ENCODE peak calls at places on chromosomes 11 and 22, in seven cellular contexts. K is IMR-90, N is neuronal stem cell, A is mesendoderm, Q is H1, C is mesenchymal stem cell, Z is trophoblast cell. O is an unnamed sample.

GRCh38 chr22:46104881-46105493 is 45.3 kb upstream of the PPARA start:
- DNase-seq in Z (no peak), N (no peak), Q (no peak), C (no peak), A (no peak), K (no peak), O (no peak)

GRCh38 chr11:129732926-129733325 is 82.7 kb upstream of the TMEM45B start:
- DNase-seq in A (no peak), Z (peak), Q (no peak), N (no peak), C (no peak), K (no peak), O (no peak)

GRCh38 chr11:17498475-17498874 is 21.8 kb upstream of the ABCC8 start:
- DNase-seq in Q (peak), C (peak), A (peak), Z (peak), K (no peak), N (no peak), O (peak)

GRCh38 chr11:6531267-6531752 is 34.2 kb downstream of the DNHD1 start:
- DNase-seq in C (peak), K (peak), N (peak), A (peak), Q (no peak), Z (peak), O (no peak)

GRCh38 chr11:17076517-17077239 is 789 bp downstream of the RPS13 start:
- DNase-seq in Q (no peak), A (peak), N (no peak), Z (peak), C (peak), K (peak), O (no peak)

GRCh38 chr22:50599816-50600454 is 658 bp upstream of the MAPK8IP2 start:
- DNase-seq in A (peak), K (no peak), N (peak), Q (peak), Z (peak), C (peak), O (peak)

GRCh38 chr11:134882671-134883318 is 470.8 kb upstream of the B3GAT1 start:
- DNase-seq in Q (peak), C (no peak), A (no peak), N (no peak), Z (no peak), K (no peak), O (no peak)

GRCh38 chr11:115199501-115199900 is 304.7 kb downstream of the CADM1 start:
- DNase-seq in N (no peak), C (peak), Z (no peak), Q (no peak), A (no peak), K (peak), O (no peak)

GRCh38 chr11:95570845-95571244 is 218.7 kb downstream of the FAM76B start:
- DNase-seq in N (no peak), Z (no peak), C (no peak), Q (no peak), K (no peak), A (no peak), O (no peak)
- H3K18ac ChIP-seq in N (no peak), Z (no peak), C (no peak), Q (no peak), K (no peak), A (no peak), O (no peak)

DNA sequence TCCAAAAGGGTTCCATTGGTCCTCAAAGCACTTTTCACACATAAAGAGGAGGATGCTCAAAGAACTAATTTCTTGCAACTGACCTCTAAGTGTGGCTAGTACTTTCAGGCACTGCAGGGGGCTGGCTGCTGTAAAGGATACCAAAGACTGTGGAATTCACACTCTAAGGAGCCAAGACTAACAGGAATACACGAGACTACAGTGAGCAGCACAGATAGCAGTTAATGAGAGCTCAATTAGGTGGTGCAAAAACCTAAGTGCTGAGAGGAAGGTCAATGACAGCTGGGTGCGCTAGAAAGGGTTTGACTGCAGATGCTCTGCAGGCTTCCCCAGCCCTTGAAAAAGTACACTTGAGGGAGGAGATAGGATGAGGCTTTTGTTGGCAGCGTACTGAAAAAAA is 124.3 kb upstream of the NTM start:
- DNase-seq in Q (peak), N (no peak), A (peak), K (no peak), Z (no peak), C (no peak), O (no peak)
- H3K18ac ChIP-seq in Q (no peak), N (no peak), A (no peak), K (no peak), Z (no peak), C (no peak), O (no peak)

GRCh38 chr22:40533712-40534378 is 102.7 kb downstream of the MRTFA start:
- DNase-seq in A (peak), Z (peak), C (peak), K (peak), N (no peak), Q (no peak), O (no peak)
- H3K18ac ChIP-seq in A (peak), Z (no peak), C (no peak), K (peak), N (no peak), Q (no peak), O (no peak)

GRCh38 chr11:2378527-2379210 is 1.6 kb downstream of the CD81 start:
- DNase-seq in Q (no peak), C (peak), Z (no peak), K (peak), N (no peak), A (no peak), O (no peak)
- H3K18ac ChIP-seq in Q (no peak), C (peak), Z (no peak), K (no peak), N (peak), A (no peak), O (no peak)

DNA sequence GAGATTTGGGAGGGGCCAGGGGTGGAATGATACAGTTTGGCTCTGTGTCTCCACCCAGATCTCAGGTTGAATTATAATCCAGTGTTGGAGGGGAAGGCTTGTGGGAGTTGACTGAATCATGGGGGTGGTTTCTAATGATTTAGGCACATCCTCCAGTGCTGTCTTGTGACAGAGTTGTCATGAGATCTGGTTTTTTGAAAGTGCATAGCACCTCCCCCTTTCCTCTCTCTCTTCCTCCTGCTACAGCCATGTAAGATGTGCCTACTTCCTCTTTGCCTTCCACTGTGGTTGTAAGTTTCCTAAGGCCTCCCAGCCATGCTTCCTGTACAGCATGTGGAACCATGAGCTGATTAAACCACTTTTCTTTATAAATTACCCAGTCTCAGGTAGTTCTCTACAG is 45.1 kb downstream of the THAP12 start:
- DNase-seq in K (no peak), N (no peak), Z (peak), C (no peak), Q (no peak), A (no peak), O (no peak)
- H3K18ac ChIP-seq in K (no peak), N (no peak), Z (no peak), C (no peak), Q (no peak), A (no peak), O (no peak)

GRCh38 chr22:37778370-37779009 is 29.2 kb upstream of the GCAT start:
- DNase-seq in A (no peak), N (no peak), K (no peak), Z (no peak), C (no peak), Q (no peak), O (no peak)

GRCh38 chr22:37777122-37777687 is 30.5 kb upstream of the GCAT start:
- DNase-seq in Q (no peak), C (peak), Z (peak), K (peak), N (no peak), A (peak), O (no peak)

GRCh38 chr22:37784829-37785495 is 22.8 kb upstream of the GCAT start:
- DNase-seq in K (no peak), Q (no peak), C (no peak), N (no peak), A (no peak), Z (peak), O (peak)

GRCh38 chr22:37782340-37783168 is 25.2 kb upstream of the GCAT start:
- DNase-seq in Q (no peak), Z (peak), C (peak), N (no peak), A (no peak), K (peak), O (no peak)

DNA sequence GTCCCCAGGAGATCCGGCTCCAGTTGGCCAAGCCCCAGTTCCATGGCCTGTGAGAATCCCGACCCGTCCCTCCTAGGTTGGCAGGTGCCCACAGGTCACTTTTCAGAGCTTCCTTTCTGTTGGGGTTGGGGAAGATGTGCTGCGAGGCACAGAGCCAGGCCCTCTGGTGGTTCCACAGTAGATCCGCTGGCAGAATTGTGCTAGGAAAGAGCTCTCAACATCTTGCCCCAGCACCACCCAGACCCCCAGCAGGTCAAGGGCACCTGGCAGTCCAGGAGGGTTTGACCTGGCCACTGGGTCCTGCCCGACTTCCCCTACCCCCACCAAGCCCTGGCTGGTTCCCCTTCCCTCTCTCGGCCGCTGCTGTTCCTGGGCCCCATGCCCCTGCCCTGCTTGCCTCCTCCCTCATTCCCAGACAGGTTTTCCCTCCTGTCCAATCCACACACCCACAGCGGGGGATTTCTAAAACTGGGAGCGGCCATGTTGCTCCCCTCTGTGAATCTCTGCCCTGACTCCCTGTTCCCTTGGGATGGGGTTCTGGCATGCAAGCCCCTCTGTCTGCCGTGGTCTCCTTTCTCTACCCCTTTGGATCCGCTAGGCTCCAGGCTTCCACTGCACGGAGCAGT is 26.2 kb upstream of the GCAT start:
- DNase-seq in K (peak), N (no peak), C (no peak), A (peak), Q (no peak), Z (no peak), O (peak)
- H3K18ac ChIP-seq in K (no peak), N (peak), C (peak), A (no peak), Q (no peak), Z (no peak), O (no peak)

GRCh38 chr11:26522912-26523610 is 49.0 kb downstream of the MUC15 start:
- DNase-seq in C (peak), Z (peak), N (no peak), A (peak), K (peak), Q (peak), O (peak)

DNA sequence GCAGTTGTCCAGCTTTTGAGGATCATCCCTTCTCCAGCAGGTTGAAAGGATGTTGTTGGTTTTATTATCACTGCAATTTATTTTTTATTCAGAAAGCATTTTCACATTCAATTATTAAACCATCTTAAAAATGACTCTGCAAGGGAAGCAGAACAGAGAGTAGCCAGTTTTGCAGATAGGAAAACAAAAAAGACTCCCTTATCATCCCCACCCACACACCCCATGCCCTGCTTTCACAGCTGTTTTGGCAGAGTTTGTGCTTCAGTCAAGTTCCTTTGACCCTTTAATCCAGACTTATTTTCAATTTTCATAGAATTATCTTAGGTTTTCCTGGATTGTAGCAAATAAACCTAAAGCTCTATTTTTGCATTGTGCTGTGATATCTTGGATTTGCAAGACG is 44.4 kb downstream of the MUC15 start:
- DNase-seq in Q (no peak), C (no peak), Z (no peak), N (no peak), A (no peak), K (no peak), O (no peak)
- H3K18ac ChIP-seq in Q (no peak), C (no peak), Z (no peak), N (no peak), A (no peak), K (no peak), O (no peak)

DNA sequence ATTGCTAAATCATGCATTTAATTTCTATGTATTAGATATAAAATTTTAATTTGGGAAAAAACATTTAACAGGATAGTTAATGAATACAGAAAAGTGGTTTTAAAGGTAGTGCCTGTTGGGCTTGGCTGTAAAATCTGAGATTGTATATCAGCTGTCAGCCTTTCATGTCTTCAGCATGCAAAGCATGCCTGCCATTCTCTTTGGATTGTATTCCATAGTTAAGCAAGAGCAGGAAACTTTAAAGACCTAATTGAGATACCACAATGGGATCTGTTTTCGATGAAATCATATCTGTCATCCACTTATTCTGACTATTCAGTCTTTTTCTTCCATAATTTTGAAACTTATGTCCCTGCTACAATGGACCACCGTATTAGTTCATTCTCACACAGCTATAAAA is 451.0 kb upstream of the DDI1 start:
- DNase-seq in A (no peak), N (no peak), Z (peak), C (no peak), K (no peak), Q (no peak), O (no peak)
- H3K18ac ChIP-seq in A (no peak), N (no peak), Z (no peak), C (no peak), K (no peak), Q (no peak), O (no peak)